ENCODE peak calls at places on chromosomes 16 and 17, in eight cellular contexts. One of them, this sample, is unnamed.

GRCh38 chr16:7505495-7505894 is 172.8 kb downstream of the RBFOX1 start:
- DNase-seq in lower lobe of right lung: no peak
- DNase-seq in right cardiac atrium: no peak
- DNase-seq in pancreas: no peak
- DNase-seq in ascending aorta: no peak
- DNase-seq in fibroblast of lung: no peak
- DNase-seq in upper lobe of right lung: no peak
- DNase-seq in cardiac muscle cell: no peak
- DNase-seq in this sample: no peak

GRCh38 chr16:17770104-17770503 is 299.3 kb upstream of the XYLT1 start:
- DNase-seq in cardiac muscle cell: no peak
- DNase-seq in pancreas: no peak
- DNase-seq in ascending aorta: no peak
- DNase-seq in lower lobe of right lung: no peak
- DNase-seq in right cardiac atrium: no peak
- DNase-seq in fibroblast of lung: no peak
- DNase-seq in upper lobe of right lung: no peak
- DNase-seq in this sample: no peak

GRCh38 chr17:47400333-47400732 is 76.6 kb downstream of the EFCAB13 start:
- DNase-seq in lower lobe of right lung: no peak
- DNase-seq in ascending aorta: no peak
- DNase-seq in right cardiac atrium: no peak
- DNase-seq in cardiac muscle cell: no peak
- DNase-seq in pancreas: no peak
- DNase-seq in fibroblast of lung: no peak
- DNase-seq in upper lobe of right lung: no peak
- DNase-seq in this sample: no peak

GRCh38 chr16:72878301-72879269 is 169.3 kb downstream of the ZFHX3 start:
- DNase-seq in lower lobe of right lung: no peak
- DNase-seq in upper lobe of right lung: no peak
- DNase-seq in pancreas: no peak
- DNase-seq in right cardiac atrium: no peak
- DNase-seq in ascending aorta: no peak
- DNase-seq in fibroblast of lung: peak; percentile 79
- DNase-seq in cardiac muscle cell: peak; percentile 45
- DNase-seq in this sample: peak; percentile 21

GRCh38 chr17:21467196-21467595 is 91.0 kb downstream of the KCNJ12 start:
- DNase-seq in pancreas: no peak
- DNase-seq in fibroblast of lung: no peak
- DNase-seq in lower lobe of right lung: no peak
- DNase-seq in ascending aorta: no peak
- DNase-seq in right cardiac atrium: no peak
- DNase-seq in cardiac muscle cell: no peak
- DNase-seq in upper lobe of right lung: no peak
- DNase-seq in this sample: no peak

GRCh38 chr17:34117332-34117731 is 137.8 kb upstream of the CCL2 start:
- DNase-seq in pancreas: no peak
- DNase-seq in lower lobe of right lung: no peak
- DNase-seq in right cardiac atrium: no peak
- DNase-seq in ascending aorta: no peak
- DNase-seq in cardiac muscle cell: no peak
- DNase-seq in fibroblast of lung: no peak
- DNase-seq in upper lobe of right lung: no peak
- DNase-seq in this sample: no peak

GRCh38 chr16:88657371-88657770 is 5.5 kb downstream of the MVD start:
- DNase-seq in upper lobe of right lung: no peak
- DNase-seq in pancreas: no peak
- DNase-seq in lower lobe of right lung: no peak
- DNase-seq in fibroblast of lung: no peak
- DNase-seq in cardiac muscle cell: no peak
- DNase-seq in ascending aorta: no peak
- DNase-seq in right cardiac atrium: peak; percentile 53
- DNase-seq in this sample: no peak

GRCh38 chr16:62638964-62639861 is 603.0 kb upstream of the CDH8 start:
- DNase-seq in ascending aorta: no peak
- DNase-seq in lower lobe of right lung: no peak
- DNase-seq in right cardiac atrium: no peak
- DNase-seq in pancreas: no peak
- DNase-seq in fibroblast of lung: no peak
- DNase-seq in upper lobe of right lung: no peak
- DNase-seq in cardiac muscle cell: no peak
- DNase-seq in this sample: no peak

GRCh38 chr16:58409316-58409973 is 17.2 kb downstream of the GINS3 start:
- DNase-seq in right cardiac atrium: peak; percentile 82
- DNase-seq in ascending aorta: no peak
- DNase-seq in lower lobe of right lung: peak; percentile 52
- DNase-seq in cardiac muscle cell: no peak
- DNase-seq in upper lobe of right lung: no peak
- DNase-seq in fibroblast of lung: peak; percentile 59
- DNase-seq in pancreas: no peak
- DNase-seq in this sample: peak; percentile 87

GRCh38 chr16:5865231-5865630 is 767.6 kb upstream of the EEF2KMT start:
- DNase-seq in pancreas: no peak
- DNase-seq in ascending aorta: no peak
- DNase-seq in right cardiac atrium: no peak
- DNase-seq in upper lobe of right lung: no peak
- DNase-seq in cardiac muscle cell: no peak
- DNase-seq in fibroblast of lung: no peak
- DNase-seq in lower lobe of right lung: no peak
- DNase-seq in this sample: no peak

GRCh38 chr16:86723699-86724098 is 145.3 kb downstream of the FOXL1 start:
- DNase-seq in ascending aorta: no peak
- DNase-seq in cardiac muscle cell: peak; percentile 44
- DNase-seq in pancreas: no peak
- DNase-seq in right cardiac atrium: no peak
- DNase-seq in upper lobe of right lung: no peak
- DNase-seq in lower lobe of right lung: no peak
- DNase-seq in fibroblast of lung: no peak
- DNase-seq in this sample: no peak

GRCh38 chr17:56159764-56160394 is 6.6 kb downstream of the ANKFN1 start:
- DNase-seq in right cardiac atrium: no peak
- DNase-seq in fibroblast of lung: no peak
- DNase-seq in upper lobe of right lung: no peak
- DNase-seq in pancreas: no peak
- DNase-seq in lower lobe of right lung: no peak
- DNase-seq in ascending aorta: no peak
- DNase-seq in cardiac muscle cell: peak; percentile 11
- DNase-seq in this sample: no peak

GRCh38 chr17:21039839-21040575 is 2.8 kb downstream of the USP22 start:
- DNase-seq in pancreas: no peak
- DNase-seq in fibroblast of lung: peak; percentile 48
- DNase-seq in lower lobe of right lung: no peak
- DNase-seq in ascending aorta: no peak
- DNase-seq in right cardiac atrium: no peak
- DNase-seq in upper lobe of right lung: no peak
- DNase-seq in cardiac muscle cell: peak; percentile 59
- DNase-seq in this sample: peak; percentile 55

GRCh38 chr17:28907709-28908475 is 5.0 kb upstream of the DHRS13 start:
- DNase-seq in lower lobe of right lung: no peak
- DNase-seq in upper lobe of right lung: no peak
- DNase-seq in fibroblast of lung: peak; percentile 66
- DNase-seq in cardiac muscle cell: no peak
- DNase-seq in pancreas: no peak
- DNase-seq in right cardiac atrium: no peak
- DNase-seq in ascending aorta: no peak
- DNase-seq in this sample: peak; percentile 60

GRCh38 chr17:49821466-49821865 is 26.4 kb downstream of the TAC4 start:
- DNase-seq in fibroblast of lung: no peak
- DNase-seq in pancreas: no peak
- DNase-seq in right cardiac atrium: no peak
- DNase-seq in lower lobe of right lung: no peak
- DNase-seq in ascending aorta: no peak
- DNase-seq in upper lobe of right lung: no peak
- DNase-seq in cardiac muscle cell: no peak
- DNase-seq in this sample: no peak

GRCh38 chr17:49817993-49818392 is 29.5 kb downstream of the KAT7 start:
- DNase-seq in upper lobe of right lung: no peak
- DNase-seq in fibroblast of lung: no peak
- DNase-seq in cardiac muscle cell: no peak
- DNase-seq in right cardiac atrium: no peak
- DNase-seq in pancreas: no peak
- DNase-seq in lower lobe of right lung: no peak
- DNase-seq in ascending aorta: no peak
- DNase-seq in this sample: no peak

GRCh38 chr17:49819118-49819517 is 28.8 kb downstream of the TAC4 start:
- DNase-seq in ascending aorta: no peak
- DNase-seq in cardiac muscle cell: no peak
- DNase-seq in lower lobe of right lung: no peak
- DNase-seq in pancreas: no peak
- DNase-seq in upper lobe of right lung: no peak
- DNase-seq in right cardiac atrium: no peak
- DNase-seq in fibroblast of lung: no peak
- DNase-seq in this sample: no peak

GRCh38 chr17:49820773-49821172 is 27.1 kb downstream of the TAC4 start:
- DNase-seq in upper lobe of right lung: no peak
- DNase-seq in right cardiac atrium: no peak
- DNase-seq in cardiac muscle cell: no peak
- DNase-seq in fibroblast of lung: no peak
- DNase-seq in ascending aorta: no peak
- DNase-seq in lower lobe of right lung: no peak
- DNase-seq in pancreas: no peak
- DNase-seq in this sample: no peak

GRCh38 chr17:49819651-49820050 is 28.2 kb downstream of the TAC4 start:
- DNase-seq in pancreas: no peak
- DNase-seq in fibroblast of lung: no peak
- DNase-seq in lower lobe of right lung: no peak
- DNase-seq in right cardiac atrium: no peak
- DNase-seq in upper lobe of right lung: no peak
- DNase-seq in ascending aorta: no peak
- DNase-seq in cardiac muscle cell: no peak
- DNase-seq in this sample: no peak
- H3K4me1 ChIP-seq in pancreas: peaks cover 16% of the 10 kb centered on the region
- H3K4me1 ChIP-seq in fibroblast of lung: peaks cover 3% of the 10 kb centered on the region
- H3K4me1 ChIP-seq in lower lobe of right lung: peaks cover 54% of the 10 kb centered on the region
- H3K4me1 ChIP-seq in right cardiac atrium: peaks cover 1% of the 10 kb centered on the region
- H3K4me1 ChIP-seq in upper lobe of right lung: peaks cover 45% of the 10 kb centered on the region
- H3K4me1 ChIP-seq in ascending aorta: peaks cover 2% of the 10 kb centered on the region
- H3K4me1 ChIP-seq in cardiac muscle cell: peaks cover 20% of the 10 kb centered on the region
- H3K4me1 ChIP-seq in this sample: peaks cover 17% of the 10 kb centered on the region

GRCh38 chr17:43690624-43691316 is 29.0 kb upstream of the MEOX1 start:
- DNase-seq in lower lobe of right lung: no peak
- DNase-seq in fibroblast of lung: no peak
- DNase-seq in cardiac muscle cell: no peak
- DNase-seq in right cardiac atrium: no peak
- DNase-seq in pancreas: no peak
- DNase-seq in upper lobe of right lung: no peak
- DNase-seq in ascending aorta: no peak
- DNase-seq in this sample: no peak
- H3K4me3 ChIP-seq in lower lobe of right lung: no peak overlapping the region
- H3K4me3 ChIP-seq in fibroblast of lung: no peak overlapping the region
- H3K4me3 ChIP-seq in cardiac muscle cell: no peak overlapping the region
- H3K4me3 ChIP-seq in right cardiac atrium: no peak overlapping the region
- H3K4me3 ChIP-seq in pancreas: no peak overlapping the region
- H3K4me3 ChIP-seq in upper lobe of right lung: no peak overlapping the region
- H3K4me3 ChIP-seq in ascending aorta: no peak overlapping the region
- H3K4me3 ChIP-seq in this sample: no peak overlapping the region

GRCh38 chr17:45060824-45061605 is at the start of gene NMT1:
- DNase-seq in cardiac muscle cell: peak; percentile 100
- DNase-seq in fibroblast of lung: peak; percentile 100
- DNase-seq in right cardiac atrium: peak; percentile 98
- DNase-seq in ascending aorta: peak; percentile 97
- DNase-seq in upper lobe of right lung: peak; percentile 96
- DNase-seq in lower lobe of right lung: peak; percentile 97
- DNase-seq in pancreas: peak; percentile 98
- DNase-seq in this sample: peak; percentile 100

GRCh38 chr17:45060382-45060823 is 714 bp upstream of the NMT1 start:
- DNase-seq in right cardiac atrium: no peak
- DNase-seq in ascending aorta: no peak
- DNase-seq in fibroblast of lung: no peak
- DNase-seq in lower lobe of right lung: no peak
- DNase-seq in pancreas: no peak
- DNase-seq in cardiac muscle cell: no peak
- DNase-seq in upper lobe of right lung: no peak
- DNase-seq in this sample: no peak

GRCh38 chr17:45063198-45063597 is 2.1 kb downstream of the NMT1 start:
- DNase-seq in right cardiac atrium: no peak
- DNase-seq in ascending aorta: no peak
- DNase-seq in cardiac muscle cell: no peak
- DNase-seq in pancreas: no peak
- DNase-seq in fibroblast of lung: no peak
- DNase-seq in upper lobe of right lung: no peak
- DNase-seq in lower lobe of right lung: no peak
- DNase-seq in this sample: no peak

DNA sequence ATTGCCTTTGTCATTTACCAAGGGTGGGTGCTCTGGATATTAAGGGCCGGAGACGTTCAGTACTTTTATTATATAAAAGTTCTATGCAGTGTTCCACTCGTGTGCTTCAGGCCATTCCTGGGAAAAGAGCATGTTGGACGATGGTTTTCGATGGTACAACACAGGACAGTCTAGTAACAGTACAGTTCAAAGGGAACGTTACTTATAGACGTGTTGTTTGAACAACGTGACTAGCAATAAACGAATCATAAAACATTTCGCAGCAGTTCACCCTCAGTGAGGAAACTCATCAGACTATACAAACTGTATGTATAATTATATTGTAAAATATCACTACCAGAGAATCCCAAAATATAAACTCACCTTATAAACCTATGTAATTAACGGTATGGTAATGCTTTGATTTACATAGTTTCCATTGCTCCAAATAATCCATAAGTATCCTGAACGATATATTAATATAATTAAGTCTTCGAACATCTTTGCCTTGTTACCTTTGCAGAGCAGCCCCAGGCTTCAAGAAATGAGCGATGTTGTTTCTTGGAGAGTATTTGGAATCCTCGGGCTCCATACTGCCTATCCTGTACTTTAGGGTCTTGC is 589 bp downstream of the NMT1 start:
- DNase-seq in right cardiac atrium: no peak
- DNase-seq in pancreas: no peak
- DNase-seq in cardiac muscle cell: no peak
- DNase-seq in upper lobe of right lung: no peak
- DNase-seq in fibroblast of lung: no peak
- DNase-seq in lower lobe of right lung: no peak
- DNase-seq in ascending aorta: no peak
- DNase-seq in this sample: no peak
- H3K4me1 ChIP-seq in right cardiac atrium: peaks cover under 1% of the 10 kb centered on the region
- H3K4me1 ChIP-seq in pancreas: peaks cover 16% of the 10 kb centered on the region
- H3K4me1 ChIP-seq in cardiac muscle cell: peaks cover 29% of the 10 kb centered on the region
- H3K4me1 ChIP-seq in upper lobe of right lung: peaks cover 50% of the 10 kb centered on the region
- H3K4me1 ChIP-seq in fibroblast of lung: peaks cover 11% of the 10 kb centered on the region
- H3K4me1 ChIP-seq in lower lobe of right lung: peaks cover 51% of the 10 kb centered on the region
- H3K4me1 ChIP-seq in ascending aorta: peaks cover 41% of the 10 kb centered on the region
- H3K4me1 ChIP-seq in this sample: peaks cover 34% of the 10 kb centered on the region

GRCh38 chr16:35602116-35602515 is 2142.7 kb downstream of the TP53TG3F start:
- DNase-seq in ascending aorta: no peak
- DNase-seq in fibroblast of lung: no peak
- DNase-seq in lower lobe of right lung: no peak
- DNase-seq in upper lobe of right lung: no peak
- DNase-seq in pancreas: no peak
- DNase-seq in cardiac muscle cell: no peak
- DNase-seq in right cardiac atrium: no peak
- DNase-seq in this sample: no peak

DNA sequence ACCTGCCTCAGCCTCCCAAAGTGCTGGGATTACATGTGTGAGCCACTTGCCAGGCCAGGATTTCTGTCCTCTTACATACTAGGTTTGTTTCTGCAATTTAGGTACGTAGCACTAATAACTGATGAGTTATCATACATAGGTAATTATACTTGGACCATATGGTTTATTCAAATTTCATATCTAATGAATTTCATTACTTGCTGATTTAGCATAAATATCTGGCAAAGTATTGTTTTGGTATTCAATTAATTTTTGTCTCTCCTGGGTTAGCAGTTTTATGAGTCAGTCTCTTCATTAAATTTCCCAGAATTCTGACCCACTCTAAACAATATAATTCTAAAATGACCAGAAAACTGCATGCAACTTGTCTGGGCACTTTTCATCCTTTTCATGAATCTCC is 2146.5 kb downstream of the TP53TG3F start:
- DNase-seq in lower lobe of right lung: no peak
- DNase-seq in ascending aorta: no peak
- DNase-seq in cardiac muscle cell: no peak
- DNase-seq in pancreas: no peak
- DNase-seq in upper lobe of right lung: no peak
- DNase-seq in fibroblast of lung: no peak
- DNase-seq in right cardiac atrium: no peak
- DNase-seq in this sample: no peak
- H3K4me3 ChIP-seq in lower lobe of right lung: no peak overlapping the region
- H3K4me3 ChIP-seq in ascending aorta: no peak overlapping the region
- H3K4me3 ChIP-seq in cardiac muscle cell: no peak overlapping the region
- H3K4me3 ChIP-seq in pancreas: no peak overlapping the region
- H3K4me3 ChIP-seq in upper lobe of right lung: no peak overlapping the region
- H3K4me3 ChIP-seq in fibroblast of lung: no peak overlapping the region
- H3K4me3 ChIP-seq in right cardiac atrium: no peak overlapping the region
- H3K4me3 ChIP-seq in this sample: no peak overlapping the region